ENCODE peak calls at places on chromosomes 1 and 21, in eight cellular contexts. F is left ventricle myocardium superior; W is HCT116; Z is NCI-H526 treated with DMSO at 0.1 percent for 48 hours; A is stimulated activated CD8-positive, alpha-beta memory T cell treated with anti-CD3 and anti-CD28 coated beads, Interleukin-15, amount 100 ng/mL, for 1 hour; S is HS-5; Y is mesendoderm; X is CD4-positive, alpha-beta memory T cell. Q is an unnamed sample.

GRCh38 chr21:28769683-28770082 is 223.0 kb downstream of the LTN1 start:
- DNase-seq in F (no peak), W (no peak), Z (no peak), A (no peak), S (no peak), Y (no peak), X (no peak), Q (no peak)

GRCh38 chr1:19178734-19179398 is 31.2 kb downstream of the UBR4 start:
- DNase-seq in F (no peak), W (no peak), Z (no peak), A (no peak), S (no peak), Y (no peak), X (no peak), Q (no peak)

GRCh38 chr1:242534753-242535152 is 10.3 kb upstream of the PLD5 start:
- DNase-seq in F (no peak), W (no peak), Z (no peak), A (no peak), S (no peak), Y (no peak), X (no peak), Q (no peak)

GRCh38 chr1:185376840-185377635 is 60.0 kb upstream of the IVNS1ABP start:
- DNase-seq in F (no peak), W (no peak), Z (peak), A (no peak), S (no peak), Y (no peak), X (no peak), Q (peak)

GRCh38 chr1:31690921-31691320 is 12.9 kb downstream of the COL16A1 start:
- DNase-seq in F (no peak), W (no peak), Z (no peak), A (no peak), S (no peak), Y (no peak), X (no peak), Q (no peak)

GRCh38 chr1:159510223-159510530 is 25.6 kb downstream of the OR10J5 start:
- DNase-seq in F (no peak), W (no peak), Z (no peak), A (no peak), S (no peak), Y (peak), X (no peak), Q (peak)

GRCh38 chr1:54836594-54836993 is 35.5 kb upstream of the TTC22 start:
- DNase-seq in F (no peak), W (no peak), Z (no peak), A (no peak), S (no peak), Y (no peak), X (no peak), Q (no peak)

GRCh38 chr1:206694551-206695124 is 9.9 kb downstream of the MAPKAPK2 start:
- DNase-seq in F (no peak), W (no peak), Z (no peak), A (no peak), S (no peak), Y (peak), X (no peak), Q (no peak)

GRCh38 chr1:175818929-175819328 is 75.5 kb upstream of the TNR start:
- DNase-seq in F (no peak), W (no peak), Z (no peak), A (no peak), S (no peak), Y (no peak), X (no peak), Q (no peak)